ENCODE peak calls at places on chromosomes 6 and 20, in six cellular contexts. C, U, Y, Z, R and K are unnamed samples.

GRCh38 chr6:14814016-14814415 is 431.9 kb upstream of the JARID2 start:
- DNase-seq in C (no peak), Y (no peak), U (no peak), R (no peak), Z (no peak), K (no peak)

GRCh38 chr6:118280210-118280609 is 267.9 kb upstream of the PLN start:
- DNase-seq in C (no peak), Z (no peak), Y (no peak), R (no peak), U (no peak), K (no peak)

GRCh38 chr20:2692036-2692885 is at the start of gene EBF4:
- DNase-seq in U (peak), Z (peak), C (peak), R (peak), Y (no peak), K (no peak)

GRCh38 chr20:16759161-16759523 is 11.0 kb downstream of the OTOR start:
- DNase-seq in C (peak), Y (no peak), U (no peak), Z (no peak), R (no peak), K (no peak)

GRCh38 chr6:154615483-154616025 is 105.1 kb upstream of the CNKSR3 start:
- DNase-seq in Y (no peak), Z (peak), U (no peak), R (peak), C (peak), K (peak)

GRCh38 chr6:3270258-3270657 is 11.5 kb downstream of the PSMG4 start:
- DNase-seq in C (no peak), U (no peak), Y (no peak), Z (no peak), R (no peak), K (no peak)

GRCh38 chr6:137848672-137849071 is 18.4 kb upstream of the TNFAIP3 start:
- DNase-seq in U (no peak), Y (no peak), Z (no peak), R (no peak), C (no peak), K (no peak)

GRCh38 chr6:154394571-154394970 is 38.0 kb upstream of the IPCEF1 start:
- DNase-seq in Z (no peak), Y (no peak), U (no peak), C (no peak), R (no peak), K (no peak)

GRCh38 chr6:169863149-169863525 is 111.7 kb downstream of the ERMARD start:
- DNase-seq in R (peak), Y (no peak), U (no peak), Z (no peak), C (no peak), K (no peak)

GRCh38 chr6:73006161-73006560 is 219.1 kb downstream of the KHDC1L start:
- DNase-seq in Z (no peak), R (no peak), U (no peak), Y (no peak), C (no peak), K (no peak)

GRCh38 chr6:36138667-36139066 is 8.4 kb downstream of the MAPK13 start:
- DNase-seq in R (no peak), U (no peak), Y (no peak), C (no peak), Z (no peak), K (no peak)

GRCh38 chr6:157280153-157280552 is 43.2 kb downstream of the TMEM242 start:
- DNase-seq in Y (no peak), U (no peak), C (no peak), Z (no peak), R (no peak), K (no peak)

GRCh38 chr6:142721213-142721920 is 223.6 kb downstream of the HIVEP2 start:
- DNase-seq in Y (no peak), U (no peak), R (no peak), C (no peak), Z (no peak), K (no peak)

GRCh38 chr6:16635810-16636602 is 125.3 kb downstream of the ATXN1 start:
- DNase-seq in C (no peak), R (no peak), U (no peak), Y (no peak), Z (no peak), K (no peak)

GRCh38 chr6:141169419-141169818 is 963.3 kb upstream of the GJE1 start:
- DNase-seq in U (no peak), Z (no peak), Y (no peak), C (no peak), R (peak), K (no peak)

GRCh38 chr20:24963672-24964517 is 14.8 kb downstream of the CST7 start:
- DNase-seq in Y (no peak), C (no peak), Z (no peak), R (no peak), U (no peak), K (no peak)

GRCh38 chr6:127301199-127301700 is 34.6 kb downstream of the RNF146 start:
- DNase-seq in Y (no peak), Z (peak), R (no peak), C (no peak), U (no peak), K (no peak)

GRCh38 chr20:37521091-37521771 is at the start of gene NNAT:
- DNase-seq in Z (no peak), C (no peak), Y (peak), U (no peak), R (no peak), K (no peak)

GRCh38 chr6:89379281-89379680 is 26.8 kb upstream of the UBE2J1 start:
- DNase-seq in Z (no peak), Y (no peak), U (no peak), C (no peak), R (peak), K (no peak)

GRCh38 chr6:132400641-132401119 is 595 bp downstream of the MOXD1 start:
- DNase-seq in Z (no peak), U (no peak), R (no peak), C (no peak), Y (peak), K (no peak)

GRCh38 chr20:52948491-52948890 is 23.7 kb upstream of the TSHZ2 start:
- DNase-seq in Z (no peak), C (no peak), R (no peak), U (no peak), Y (no peak), K (no peak)

GRCh38 chr6:112882381-112882780 is 535.3 kb downstream of the RFPL4B start:
- DNase-seq in Z (peak), C (no peak), R (no peak), Y (no peak), U (no peak), K (no peak)

GRCh38 chr6:142671791-142672190 is 273.2 kb downstream of the HIVEP2 start:
- DNase-seq in R (no peak), Z (no peak), Y (no peak), U (no peak), C (no peak), K (no peak)

GRCh38 chr6:129022011-129022553 is 139.1 kb downstream of the LAMA2 start:
- DNase-seq in U (no peak), Z (no peak), R (no peak), C (no peak), Y (no peak), K (no peak)

GRCh38 chr6:157764346-157765068 is 58.5 kb upstream of the SNX9 start:
- DNase-seq in R (peak), C (peak), Z (peak), Y (no peak), U (peak), K (no peak)

GRCh38 chr6:165661416-165662001 is 1.5 kb downstream of the PDE10A start:
- DNase-seq in U (no peak), R (no peak), C (no peak), Z (no peak), Y (no peak), K (no peak)

GRCh38 chr6:127939442-127940066 is 38.7 kb upstream of the THEMIS start:
- DNase-seq in C (no peak), Z (peak), Y (no peak), R (no peak), U (no peak), K (no peak)

GRCh38 chr6:122832515-122833228 is 43.6 kb downstream of the SMPDL3A start:
- DNase-seq in Y (no peak), U (no peak), Z (no peak), C (no peak), R (peak), K (no peak)

GRCh38 chr20:38200646-38201045 is 35.6 kb upstream of the TGM2 start:
- DNase-seq in Z (no peak), C (no peak), Y (no peak), U (no peak), R (no peak), K (no peak)

GRCh38 chr20:35618372-35619131 is 2.9 kb downstream of the SPAG4 start:
- DNase-seq in Z (peak), R (peak), U (no peak), Y (no peak), C (no peak), K (no peak)

GRCh38 chr6:155889405-155889804 is 433.8 kb upstream of the NOX3 start:
- DNase-seq in R (no peak), Z (no peak), U (no peak), C (no peak), Y (no peak), K (no peak)

GRCh38 chr6:3664641-3665041 is 86.9 kb downstream of the PXDC1 start:
- DNase-seq in Y (no peak), Z (no peak), U (no peak), C (no peak), R (no peak), K (no peak)